ENCODE peak calls at places on chromosomes 16 and 17, in ten cellular contexts. K is sciatic nerve; J is naive B cell; D is right cardiac atrium; P is upper lobe of right lung; I is CD4-positive, alpha-beta T cell; W is PC-3; R is activated T-helper 17 cell treated with anti-CD3 and anti-CD28 coated beads, Interleukin-2, amount 50 U/mL, for 72 hours; U is body of pancreas; N is effector memory CD8-positive, alpha-beta T cell. M is an unnamed sample.

GRCh38 chr17:6461792-6462524 is 17.7 kb downstream of the PIMREG start:
- ATAC-seq in R (peak), K (no peak), D (no peak), I (no peak), P (no peak), N (no peak), W (no peak), J (no peak), U (no peak), M (no peak)

GRCh38 chr16:25210758-25211157 is 6.0 kb upstream of the AQP8 start:
- ATAC-seq in D (no peak), K (no peak), P (no peak), J (no peak), W (peak), I (no peak), U (no peak), R (peak), N (no peak), M (no peak)

GRCh38 chr16:21634216-21634615 is 18.2 kb downstream of the IGSF6 start:
- ATAC-seq in N (no peak), R (no peak), K (no peak), U (no peak), J (no peak), W (no peak), D (no peak), P (no peak), I (no peak), M (no peak)

GRCh38 chr17:79702550-79703236 is 28.1 kb upstream of the ENPP7 start:
- ATAC-seq in N (no peak), K (no peak), J (no peak), D (no peak), U (no peak), R (no peak), W (no peak), P (no peak), I (no peak), M (no peak)

GRCh38 chr17:49748223-49748622 is 15.7 kb downstream of the FAM117A start:
- ATAC-seq in J (no peak), I (peak), R (no peak), K (no peak), D (no peak), P (no peak), U (no peak), N (peak), W (no peak), M (no peak)

GRCh38 chr16:78127130-78127529 is 27.7 kb downstream of the WWOX start:
- ATAC-seq in D (no peak), W (no peak), R (no peak), N (no peak), J (no peak), I (no peak), P (no peak), K (peak), U (no peak), M (peak)

GRCh38 chr17:5694507-5694906 is 110.2 kb upstream of the NLRP1 start:
- ATAC-seq in K (no peak), I (no peak), J (no peak), N (no peak), W (peak), P (peak), U (no peak), R (no peak), D (no peak), M (no peak)

GRCh38 chr16:68490829-68491575 is 42.7 kb upstream of the SMPD3 start:
- ATAC-seq in R (no peak), W (peak), P (peak), N (no peak), D (peak), K (no peak), I (no peak), U (peak), J (peak), M (no peak)

GRCh38 chr17:56821847-56822534 is 11.7 kb downstream of the C17orf67 start:
- ATAC-seq in D (no peak), W (no peak), N (no peak), J (no peak), I (no peak), P (no peak), U (no peak), R (peak), K (no peak), M (no peak)

GRCh38 chr17:31389673-31390381 is 1.6 kb upstream of the RAB11FIP4 start:
- ATAC-seq in R (no peak), P (no peak), J (no peak), D (peak), N (no peak), U (no peak), W (no peak), K (no peak), I (no peak), M (no peak)

GRCh38 chr17:35684046-35684802 is 47.2 kb upstream of the RASL10B start:
- ATAC-seq in U (no peak), D (no peak), N (no peak), J (no peak), W (peak), R (no peak), K (no peak), P (no peak), I (no peak), M (no peak)

GRCh38 chr16:78126662-78127061 is 27.2 kb downstream of the WWOX start:
- ATAC-seq in N (no peak), K (no peak), P (no peak), R (peak), U (no peak), W (no peak), J (no peak), I (no peak), D (no peak), M (no peak)

GRCh38 chr16:85082553-85083050 is 29.7 kb downstream of the CIBAR2 start:
- ATAC-seq in D (no peak), N (no peak), U (no peak), W (no peak), K (no peak), J (peak), P (peak), R (no peak), I (no peak), M (no peak)

GRCh38 chr17:514584-514983 is 162.0 kb upstream of the RPH3AL start:
- ATAC-seq in W (no peak), P (peak), K (no peak), J (no peak), I (no peak), R (peak), D (no peak), U (no peak), N (no peak), M (no peak)

GRCh38 chr17:77736207-77736600 is 222.3 kb upstream of the TNRC6C start:
- ATAC-seq in W (no peak), I (no peak), K (peak), P (no peak), R (no peak), N (no peak), J (no peak), U (no peak), D (no peak), M (no peak)

GRCh38 chr16:20265019-20265418 is 62.3 kb downstream of the GP2 start:
- ATAC-seq in U (no peak), W (no peak), N (no peak), K (no peak), J (no peak), P (no peak), I (no peak), R (no peak), D (no peak), M (no peak)

M was measured in gastroesophageal sphincter.